ENCODE peak calls at places on chromosomes 16 and 17, in eight cellular contexts. G is NCI-H1105; V is activated CD8-positive, alpha-beta memory T cell treated with anti-CD3 and anti-CD28 coated beads, Interleukin-2, amount 50 U/mL, for 4 hours; X is testis; Q is PC-3; Y is AG08395; D is HEK293T; I is adrenal gland. H is an unnamed sample.
A peak's percentile ranks its signal among the peaks of the same experiment; 100 is the strongest.

GRCh38 chr17:80970044-80970761 is 21.4 kb upstream of the CHMP6 start:
- DNase-seq in G (no peak), V (peak; percentile 49), X (peak; percentile 55), Q (peak; percentile 57), Y (peak; percentile 66), D (peak; percentile 53), I (no peak), H (peak; percentile 57)

GRCh38 chr16:528111-529011 is 849 bp downstream of the CAPN15 start:
- DNase-seq in G (no peak), V (no peak), X (no peak), Q (peak; percentile 39), Y (peak; percentile 59), D (no peak), I (peak; percentile 52), H (peak; percentile 50)

GRCh38 chr17:72416054-72416691 is 295.4 kb downstream of the SOX9 start:
- DNase-seq in G (peak; percentile 41), V (no peak), X (no peak), Q (no peak), Y (no peak), D (no peak), I (no peak), H (no peak)

GRCh38 chr16:9123871-9124270 is 32.4 kb downstream of the HAPSTR1 start:
- DNase-seq in G (no peak), V (peak; percentile 31), X (no peak), Q (peak; percentile 82), Y (no peak), D (no peak), I (peak; percentile 61), H (no peak)

GRCh38 chr17:66378296-66378695 is 75.9 kb downstream of the PRKCA start:
- DNase-seq in G (no peak), V (no peak), X (no peak), Q (no peak), Y (no peak), D (no peak), I (no peak), H (no peak)

GRCh38 chr17:17929655-17930380 is 42.4 kb downstream of the TOM1L2 start:
- DNase-seq in G (no peak), V (no peak), X (peak; percentile 11), Q (no peak), Y (no peak), D (no peak), I (no peak), H (no peak)

GRCh38 chr17:80866050-80866793 is 125.4 kb upstream of the CHMP6 start:
- DNase-seq in G (peak; percentile 33), V (peak; percentile 67), X (peak; percentile 71), Q (peak; percentile 73), Y (peak; percentile 79), D (peak; percentile 83), I (peak; percentile 74), H (peak; percentile 71)

GRCh38 chr17:78422872-78423588 is 44.6 kb downstream of the PGS1 start:
- DNase-seq in G (no peak), V (no peak), X (no peak), Q (no peak), Y (no peak), D (no peak), I (no peak), H (no peak)

GRCh38 chr16:86578056-86578455 is 293 bp upstream of the FOXL1 start:
- DNase-seq in G (no peak), V (no peak), X (no peak), Q (no peak), Y (no peak), D (no peak), I (no peak), H (no peak)

GRCh38 chr17:2122641-2123302 is 67.9 kb downstream of the HIC1 start:
- DNase-seq in G (no peak), V (no peak), X (peak; percentile 68), Q (no peak), Y (no peak), D (no peak), I (peak; percentile 58), H (peak; percentile 59)

GRCh38 chr16:1333149-1333812 is at the start of gene BAIAP3:
- DNase-seq in G (no peak), V (peak; percentile 49), X (peak; percentile 60), Q (peak; percentile 27), Y (peak; percentile 72), D (peak; percentile 86), I (peak; percentile 61), H (no peak)

GRCh38 chr17:2871205-2871604 is 75.0 kb downstream of the RAP1GAP2 start:
- DNase-seq in G (no peak), V (no peak), X (no peak), Q (no peak), Y (no peak), D (no peak), I (no peak), H (no peak)

GRCh38 chr17:35312790-35313711 is 60.4 kb downstream of the SLFN11 start:
- DNase-seq in G (peak; percentile 19), V (peak; percentile 78), X (peak; percentile 53), Q (peak; percentile 57), Y (peak; percentile 68), D (peak; percentile 33), I (peak; percentile 52), H (peak; percentile 25)

GRCh38 chr17:57888311-57889216 is 38.7 kb upstream of the MRPS23 start:
- DNase-seq in G (no peak), V (no peak), X (no peak), Q (no peak), Y (no peak), D (no peak), I (no peak), H (no peak)

H was measured in ovary.